ENCODE peak calls at places on chromosome 2, in nine cellular contexts. C, M, U, R, A, K, X, H and E are unnamed samples.

GRCh38 chr2:190551928-190552327 is 17.4 kb upstream of the NEMP2 start:
- DNase-seq in C (peak; percentile 78), M (no peak), U (no peak), R (no peak), A (no peak), K (no peak), X (no peak), H (peak; percentile 13), E (no peak)

GRCh38 chr2:142794850-142795249 is 82.6 kb upstream of the KYNU start:
- DNase-seq in C (no peak), M (no peak), U (no peak), R (no peak), A (no peak), K (no peak), X (no peak), H (no peak), E (no peak)

GRCh38 chr2:67574230-67574629 is 177.1 kb downstream of the ETAA1 start:
- DNase-seq in C (peak; percentile 80), M (no peak), U (no peak), R (no peak), A (no peak), K (no peak), X (no peak), H (no peak), E (no peak)

GRCh38 chr2:102975996-102976636 is 214.3 kb downstream of the TMEM182 start:
- DNase-seq in C (no peak), M (peak; percentile 18), U (peak; percentile 65), R (no peak), A (peak; percentile 66), K (no peak), X (no peak), H (no peak), E (peak; percentile 68)

GRCh38 chr2:200800458-200800857 is 11.3 kb upstream of the BZW1 start:
- DNase-seq in C (no peak), M (no peak), U (no peak), R (no peak), A (no peak), K (no peak), X (no peak), H (no peak), E (no peak)

GRCh38 chr2:71852141-71852711 is 295.4 kb downstream of the CYP26B1 start:
- DNase-seq in C (peak; percentile 27), M (no peak), U (no peak), R (peak; percentile 68), A (no peak), K (no peak), X (no peak), H (no peak), E (peak; percentile 80)

GRCh38 chr2:128514555-128514955 is 195.9 kb upstream of the HS6ST1 start:
- DNase-seq in C (no peak), M (no peak), U (no peak), R (no peak), A (no peak), K (no peak), X (no peak), H (no peak), E (no peak)

GRCh38 chr2:23916727-23917458 is 10.0 kb downstream of the ATAD2B start:
- DNase-seq in C (no peak), M (no peak), U (no peak), R (no peak), A (no peak), K (no peak), X (no peak), H (no peak), E (no peak)

GRCh38 chr2:186319105-186319504 is 167.0 kb upstream of the ZC3H15 start:
- DNase-seq in C (no peak), M (no peak), U (no peak), R (no peak), A (no peak), K (no peak), X (no peak), H (no peak), E (no peak)

GRCh38 chr2:63983986-63984605 is 35.1 kb downstream of the VPS54 start:
- DNase-seq in C (no peak), M (no peak), U (no peak), R (no peak), A (no peak), K (no peak), X (no peak), H (no peak), E (no peak)

DNA sequence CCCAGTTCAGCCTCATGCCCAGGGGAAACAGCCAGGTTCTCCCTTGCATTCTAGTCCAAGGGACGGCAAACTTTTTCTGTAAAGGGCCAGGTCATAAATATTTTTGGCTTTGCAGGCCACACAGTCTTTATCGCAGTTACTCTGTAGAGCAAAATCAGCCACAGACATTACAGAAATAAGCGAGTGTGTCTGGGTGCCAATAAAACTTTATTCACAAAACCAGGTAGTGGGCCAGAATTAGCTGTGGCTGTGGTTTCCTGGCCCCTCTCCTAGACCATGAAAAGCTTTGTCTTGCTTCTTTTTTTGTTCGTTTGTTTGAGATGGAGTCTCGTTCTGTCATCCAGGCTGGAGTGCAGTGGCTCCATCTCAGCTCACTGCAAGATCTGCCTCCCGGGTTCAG is 80.1 kb downstream of the EIPR1 start:
- DNase-seq in C (no peak), M (no peak), U (no peak), R (peak; percentile 22), A (no peak), K (no peak), X (no peak), H (no peak), E (no peak)
- TF ChIP-seq CTCF in C (no peak), M (no peak), U (no peak), R (no peak), A (no peak), K (no peak), X (no peak), H (no peak), E (no peak)

GRCh38 chr2:232522855-232523681 is 2.9 kb downstream of the PRSS56 start:
- DNase-seq in C (no peak), M (no peak), U (no peak), R (no peak), A (no peak), K (no peak), X (no peak), H (no peak), E (no peak)

GRCh38 chr2:232522014-232522854 is 2.0 kb downstream of the PRSS56 start:
- DNase-seq in C (peak; percentile 35), M (no peak), U (peak; percentile 77), R (no peak), A (peak; percentile 75), K (no peak), X (no peak), H (peak; percentile 59), E (no peak)

GRCh38 chr2:232525199-232525598 is 761 bp upstream of the CHRND start:
- DNase-seq in C (no peak), M (no peak), U (peak; percentile 42), R (no peak), A (no peak), K (no peak), X (no peak), H (no peak), E (no peak)

GRCh38 chr2:232524771-232525170 is 1.2 kb upstream of the CHRND start:
- DNase-seq in C (no peak), M (no peak), U (peak; percentile 20), R (no peak), A (no peak), K (no peak), X (no peak), H (no peak), E (no peak)

DNA sequence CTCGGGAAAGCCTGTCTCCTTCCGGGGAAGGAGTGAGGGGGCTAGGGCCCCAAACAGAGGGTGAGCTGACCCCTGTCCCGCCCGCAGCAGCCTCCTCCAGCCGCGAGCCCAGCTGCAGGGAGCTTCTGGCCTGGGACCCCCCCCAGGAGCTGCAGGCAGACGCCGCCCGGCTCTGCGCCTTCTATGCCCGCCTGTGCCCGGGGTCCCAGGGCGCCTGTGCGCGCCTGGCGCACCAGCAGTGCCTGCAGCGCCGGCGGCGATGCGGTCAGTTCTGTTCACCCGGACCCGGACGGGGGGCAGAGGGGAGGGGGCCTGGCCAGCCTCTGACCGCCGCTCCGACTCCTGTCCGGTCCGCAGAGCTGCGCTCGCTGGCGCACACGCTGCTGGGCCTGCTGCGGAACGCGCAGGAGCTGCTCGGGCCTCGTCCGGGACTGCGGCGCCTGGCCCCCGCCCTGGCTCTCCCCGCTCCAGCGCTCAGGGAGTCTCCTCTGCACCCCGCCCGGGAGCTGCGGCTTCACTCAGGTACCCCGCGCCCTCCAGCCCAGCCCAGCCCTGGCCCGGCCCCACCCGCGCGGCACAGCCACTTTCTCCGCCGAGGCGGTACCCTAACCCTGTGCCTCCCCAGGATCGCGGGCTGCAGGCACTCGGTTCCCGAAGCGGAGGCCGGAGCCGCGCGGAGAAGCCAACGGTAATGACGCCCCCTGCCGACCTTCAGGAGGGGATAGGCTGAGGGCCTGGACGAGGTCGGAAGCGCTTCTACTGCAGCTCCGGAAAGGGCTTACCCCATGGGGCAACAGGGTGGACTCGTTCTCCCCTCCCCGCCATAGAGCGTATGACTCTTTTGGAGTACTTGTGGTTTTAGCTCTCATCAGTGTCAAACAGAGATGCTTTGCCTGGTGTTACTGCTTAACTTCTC is 2.0 kb upstream of the CHRND start:
- DNase-seq in C (peak; percentile 37), M (no peak), U (peak; percentile 84), R (no peak), A (peak; percentile 69), K (no peak), X (no peak), H (no peak), E (no peak)
- TF ChIP-seq CTCF in C (peak; percentile 14), M (peak; percentile 38), U (peak; percentile 51), R (no peak), A (peak; percentile 27), K (no peak), X (no peak), H (no peak), E (peak; percentile 59)

GRCh38 chr2:208186465-208186864 is 3.4 kb downstream of the C2orf80 start:
- DNase-seq in C (no peak), M (no peak), U (no peak), R (no peak), A (no peak), K (no peak), X (no peak), H (no peak), E (no peak)

GRCh38 chr2:208186921-208187320 is 2.9 kb downstream of the C2orf80 start:
- DNase-seq in C (no peak), M (no peak), U (no peak), R (no peak), A (no peak), K (no peak), X (no peak), H (no peak), E (no peak)

GRCh38 chr2:208183937-208184336 is 5.9 kb downstream of the C2orf80 start:
- DNase-seq in C (no peak), M (no peak), U (no peak), R (no peak), A (no peak), K (no peak), X (no peak), H (no peak), E (no peak)

GRCh38 chr2:208182835-208183234 is 7.0 kb downstream of the C2orf80 start:
- DNase-seq in C (no peak), M (no peak), U (no peak), R (no peak), A (no peak), K (no peak), X (no peak), H (no peak), E (no peak)

GRCh38 chr2:208183526-208183925 is 6.3 kb downstream of the C2orf80 start:
- DNase-seq in C (no peak), M (no peak), U (no peak), R (no peak), A (no peak), K (no peak), X (no peak), H (no peak), E (no peak)
- TF ChIP-seq CTCF in C (no peak), M (no peak), U (no peak), R (no peak), A (no peak), K (no peak), X (no peak), H (no peak), E (no peak)

GRCh38 chr2:27441958-27442281 is 261 bp upstream of the KRTCAP3 start:
- DNase-seq in C (no peak), M (no peak), U (no peak), R (no peak), A (no peak), K (no peak), X (no peak), H (no peak), E (no peak)
- TF ChIP-seq CTCF in C (no peak), M (peak; percentile 24), U (no peak), R (no peak), A (peak; percentile 52), K (no peak), X (no peak), H (no peak), E (no peak)